ENCODE peak calls at places on chromosomes 3 and 15, in ten cellular contexts. U, L, F, B, I, K, T, H, N and W are unnamed samples.

GRCh38 chr3:48038971-48039481 is 22.8 kb upstream of the MAP4 start:
- DNase-seq in U (no peak), L (no peak), F (peak; percentile 53), B (no peak), I (peak; percentile 21), K (no peak), T (no peak), H (peak; percentile 40), N (no peak), W (no peak)

GRCh38 chr3:48685293-48685602 is 467 bp downstream of the NCKIPSD start:
- DNase-seq in U (no peak), L (no peak), F (no peak), B (no peak), I (no peak), K (no peak), T (no peak), H (no peak), N (no peak), W (no peak)

GRCh38 chr3:36484386-36484785 is 104.1 kb downstream of the STAC start:
- DNase-seq in U (no peak), L (no peak), F (peak; percentile 9), B (no peak), I (no peak), K (no peak), T (no peak), H (no peak), N (no peak), W (no peak)

GRCh38 chr15:89457086-89457485 is 39.3 kb downstream of the RHCG start:
- DNase-seq in U (peak; percentile 29), L (no peak), F (peak; percentile 54), B (no peak), I (peak; percentile 42), K (no peak), T (no peak), H (peak; percentile 6), N (no peak), W (no peak)

GRCh38 chr15:57551717-57552677 is 39.7 kb upstream of the MYZAP start:
- DNase-seq in U (peak; percentile 75), L (no peak), F (peak; percentile 89), B (no peak), I (peak; percentile 94), K (no peak), T (no peak), H (peak; percentile 89), N (no peak), W (no peak)

GRCh38 chr15:92098869-92099268 is 245.4 kb downstream of the SLCO3A1 start:
- DNase-seq in U (peak; percentile 4), L (no peak), F (no peak), B (no peak), I (no peak), K (no peak), T (no peak), H (no peak), N (no peak), W (no peak)

GRCh38 chr3:97863025-97863424 is 41.2 kb downstream of the CRYBG3 start:
- DNase-seq in U (peak; percentile 36), L (no peak), F (peak; percentile 41), B (no peak), I (peak; percentile 58), K (no peak), T (no peak), H (peak; percentile 86), N (no peak), W (no peak)

GRCh38 chr3:59816312-59816711 is 766.5 kb upstream of the CFAP20DC start:
- DNase-seq in U (no peak), L (no peak), F (no peak), B (no peak), I (no peak), K (no peak), T (no peak), H (no peak), N (no peak), W (no peak)

GRCh38 chr3:152842423-152842822 is 7.5 kb downstream of the P2RY1 start:
- DNase-seq in U (no peak), L (no peak), F (no peak), B (no peak), I (no peak), K (no peak), T (no peak), H (no peak), N (no peak), W (no peak)

GRCh38 chr15:92898988-92899909 is 875 bp upstream of the CHD2 start:
- DNase-seq in U (peak; percentile 70), L (no peak), F (peak; percentile 41), B (no peak), I (peak; percentile 34), K (no peak), T (no peak), H (no peak), N (no peak), W (no peak)

GRCh38 chr15:62835762-62836161 is 206.8 kb upstream of the TPM1 start:
- DNase-seq in U (no peak), L (no peak), F (no peak), B (no peak), I (no peak), K (no peak), T (no peak), H (no peak), N (no peak), W (no peak)

GRCh38 chr3:69770976-69771634 is 31.8 kb downstream of the MITF start:
- DNase-seq in U (peak; percentile 62), L (no peak), F (peak; percentile 43), B (no peak), I (peak; percentile 86), K (no peak), T (no peak), H (peak; percentile 93), N (no peak), W (no peak)

GRCh38 chr3:50204052-50204803 is 843 bp upstream of the SLC38A3 start:
- DNase-seq in U (no peak), L (no peak), F (no peak), B (no peak), I (no peak), K (no peak), T (no peak), H (peak; percentile 22), N (no peak), W (no peak)

GRCh38 chr3:195410546-195410945 is 32.3 kb downstream of the ACAP2 start:
- DNase-seq in U (no peak), L (no peak), F (no peak), B (no peak), I (no peak), K (no peak), T (no peak), H (no peak), N (no peak), W (no peak)

GRCh38 chr3:117998071-117998470 is 1036.6 kb downstream of the IGSF11 start:
- DNase-seq in U (peak; percentile 49), L (no peak), F (peak; percentile 8), B (no peak), I (peak; percentile 40), K (no peak), T (no peak), H (no peak), N (no peak), W (no peak)

GRCh38 chr3:188389711-188390346 is 235.9 kb downstream of the LPP start:
- DNase-seq in U (no peak), L (peak; percentile 78), F (peak; percentile 42), B (no peak), I (no peak), K (peak; percentile 15), T (no peak), H (no peak), N (peak; percentile 72), W (peak; percentile 37)

GRCh38 chr15:33794425-33794824 is 173.9 kb upstream of the CHRM5 start:
- DNase-seq in U (no peak), L (no peak), F (no peak), B (no peak), I (no peak), K (no peak), T (no peak), H (no peak), N (no peak), W (no peak)

GRCh38 chr3:148254402-148254801 is 443.3 kb upstream of the AGTR1 start:
- DNase-seq in U (no peak), L (no peak), F (no peak), B (no peak), I (no peak), K (no peak), T (no peak), H (no peak), N (no peak), W (no peak)

GRCh38 chr3:144801890-144802289 is 830.3 kb downstream of the DIPK2A start:
- DNase-seq in U (no peak), L (no peak), F (no peak), B (no peak), I (no peak), K (no peak), T (no peak), H (no peak), N (no peak), W (no peak)

GRCh38 chr15:44598892-44599291 is 61.9 kb downstream of the EIF3J start:
- DNase-seq in U (no peak), L (no peak), F (peak; percentile 70), B (no peak), I (peak; percentile 68), K (no peak), T (no peak), H (peak; percentile 23), N (no peak), W (no peak)

GRCh38 chr3:9779721-9780450 is 10.1 kb upstream of the CAMK1 start:
- DNase-seq in U (no peak), L (no peak), F (no peak), B (no peak), I (no peak), K (no peak), T (no peak), H (peak; percentile 10), N (no peak), W (no peak)

GRCh38 chr3:150605998-150606641 is 3.0 kb downstream of the SELENOT start:
- DNase-seq in U (no peak), L (no peak), F (no peak), B (no peak), I (no peak), K (no peak), T (no peak), H (no peak), N (no peak), W (no peak)

GRCh38 chr15:75673426-75674247 is 25.9 kb downstream of the SNX33 start:
- DNase-seq in U (peak; percentile 92), L (peak; percentile 84), F (peak; percentile 90), B (no peak), I (peak; percentile 89), K (no peak), T (no peak), H (no peak), N (peak; percentile 89), W (no peak)

GRCh38 chr15:78211189-78211921 is 23.0 kb downstream of the ACSBG1 start:
- DNase-seq in U (no peak), L (no peak), F (no peak), B (no peak), I (no peak), K (no peak), T (no peak), H (no peak), N (no peak), W (no peak)

GRCh38 chr3:154422694-154423093 is 7.3 kb downstream of the GPR149 start:
- DNase-seq in U (no peak), L (no peak), F (no peak), B (no peak), I (no peak), K (no peak), T (no peak), H (no peak), N (no peak), W (no peak)

GRCh38 chr3:43163895-43164493 is 58.1 kb upstream of the POMGNT2 start:
- DNase-seq in U (no peak), L (no peak), F (no peak), B (no peak), I (no peak), K (no peak), T (no peak), H (no peak), N (peak; percentile 23), W (no peak)

GRCh38 chr15:41557673-41558399 is 1.2 kb upstream of the TYRO3 start:
- DNase-seq in U (peak; percentile 87), L (no peak), F (peak; percentile 69), B (peak; percentile 43), I (peak; percentile 76), K (peak; percentile 57), T (peak; percentile 59), H (peak; percentile 73), N (no peak), W (peak; percentile 64)